ENCODE peak calls at places on chromosomes 11 and 22, in seven cellular contexts. Q, R, F, K, C, A and J are unnamed samples.

GRCh38 chr11:47295385-47295784 is 25.5 kb downstream of the MADD start:
- DNase-seq in Q (no peak), R (no peak), F (no peak), K (no peak), C (no peak), A (no peak), J (no peak)

GRCh38 chr11:116869610-116870009 is 32.2 kb upstream of the APOA1 start:
- DNase-seq in Q (no peak), R (no peak), F (no peak), K (no peak), C (no peak), A (no peak), J (no peak)

GRCh38 chr22:47165998-47166397 is 403.5 kb downstream of the TBC1D22A start:
- DNase-seq in Q (no peak), R (no peak), F (no peak), K (no peak), C (no peak), A (no peak), J (no peak)

GRCh38 chr11:57566035-57566504 is 1.4 kb downstream of the UBE2L6 start:
- DNase-seq in Q (peak), R (no peak), F (peak), K (peak), C (no peak), A (peak), J (peak)

GRCh38 chr22:25853902-25854301 is 111.9 kb downstream of the MYO18B start:
- DNase-seq in Q (peak), R (no peak), F (no peak), K (no peak), C (no peak), A (no peak), J (no peak)

GRCh38 chr11:16986434-16987204 is 27.6 kb downstream of the PLEKHA7 start:
- DNase-seq in Q (peak), R (no peak), F (no peak), K (peak), C (no peak), A (no peak), J (no peak)

GRCh38 chr22:46905415-46905814 is 143.0 kb downstream of the TBC1D22A start:
- DNase-seq in Q (no peak), R (no peak), F (no peak), K (no peak), C (no peak), A (no peak), J (no peak)

GRCh38 chr22:50676211-50676636 is 3.6 kb downstream of the SHANK3 start:
- DNase-seq in Q (no peak), R (no peak), F (no peak), K (no peak), C (no peak), A (no peak), J (no peak)

GRCh38 chr22:22818861-22819855 is 68.5 kb upstream of the IGLL5 start:
- DNase-seq in Q (peak), R (no peak), F (no peak), K (peak), C (no peak), A (no peak), J (no peak)

GRCh38 chr11:1743587-1744136 is 6.7 kb downstream of the IFITM10 start:
- DNase-seq in Q (no peak), R (no peak), F (no peak), K (no peak), C (no peak), A (no peak), J (no peak)

GRCh38 chr22:37501610-37502341 is 15.6 kb upstream of the MFNG start:
- DNase-seq in Q (no peak), R (peak), F (peak), K (peak), C (no peak), A (peak), J (peak)

GRCh38 chr11:18720811-18721575 is 5.0 kb downstream of the IGSF22 start:
- DNase-seq in Q (peak), R (no peak), F (peak), K (peak), C (peak), A (peak), J (peak)

GRCh38 chr22:38107692-38108515 is 2.6 kb downstream of the BAIAP2L2 start:
- DNase-seq in Q (no peak), R (no peak), F (peak), K (peak), C (no peak), A (no peak), J (no peak)

GRCh38 chr22:38347944-38348750 is 30.9 kb upstream of the CSNK1E start:
- DNase-seq in Q (peak), R (no peak), F (peak), K (peak), C (no peak), A (no peak), J (no peak)

GRCh38 chr11:132312616-132313210 is 942.3 kb downstream of the NTM start:
- DNase-seq in Q (peak), R (no peak), F (peak), K (no peak), C (no peak), A (no peak), J (peak)

GRCh38 chr11:75565221-75565814 is 3.3 kb downstream of the SERPINH1 start:
- DNase-seq in Q (no peak), R (no peak), F (peak), K (peak), C (no peak), A (peak), J (peak)

GRCh38 chr22:47686594-47687363 is 924.3 kb downstream of the TBC1D22A start:
- DNase-seq in Q (no peak), R (no peak), F (no peak), K (no peak), C (no peak), A (no peak), J (no peak)

GRCh38 chr11:20443596-20443995 is 56.1 kb downstream of the PRMT3 start:
- DNase-seq in Q (peak), R (no peak), F (peak), K (no peak), C (no peak), A (no peak), J (peak)

GRCh38 chr11:67372232-67372992 is 986 bp downstream of the CLCF1 start:
- DNase-seq in Q (no peak), R (no peak), F (no peak), K (no peak), C (no peak), A (no peak), J (no peak)

GRCh38 chr11:72078477-72078876 is 1.9 kb downstream of the NUMA1 start:
- DNase-seq in Q (no peak), R (no peak), F (peak), K (no peak), C (no peak), A (no peak), J (peak)

GRCh38 chr11:72070486-72070885 is 9.9 kb downstream of the NUMA1 start:
- DNase-seq in Q (no peak), R (no peak), F (no peak), K (no peak), C (no peak), A (no peak), J (no peak)

GRCh38 chr11:72072348-72072747 is 8.0 kb downstream of the NUMA1 start:
- DNase-seq in Q (no peak), R (no peak), F (peak), K (no peak), C (no peak), A (no peak), J (peak)

GRCh38 chr11:72075756-72076155 is 4.6 kb downstream of the NUMA1 start:
- DNase-seq in Q (no peak), R (no peak), F (no peak), K (no peak), C (no peak), A (no peak), J (no peak)

DNA sequence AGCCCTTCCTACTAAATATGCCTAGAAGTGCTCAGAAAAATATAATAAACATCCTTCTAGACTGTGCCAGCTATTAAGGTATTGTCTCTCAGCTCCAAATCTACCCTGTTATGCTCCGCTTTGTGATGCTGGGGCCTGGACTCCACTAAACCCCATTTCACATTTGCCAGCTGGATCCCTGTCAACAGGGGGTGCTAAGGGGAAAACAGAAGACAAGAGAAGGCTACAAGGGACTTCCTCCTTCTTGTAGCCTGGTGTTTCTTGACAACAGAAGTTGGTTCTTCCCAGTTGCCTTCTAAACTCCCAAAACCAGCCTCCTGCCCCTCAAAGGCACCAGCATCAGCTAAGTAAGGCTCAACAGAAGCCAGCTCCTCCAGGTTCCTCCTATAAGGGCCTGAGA is 5.2 kb downstream of the NUMA1 start:
- DNase-seq in Q (peak), R (no peak), F (no peak), K (no peak), C (no peak), A (no peak), J (no peak)
- TF ChIP-seq CTCF in Q (no peak), R (peak), F (peak), K (no peak), C (no peak), A (no peak), J (no peak)

GRCh38 chr11:76671236-76671590 is 666 bp upstream of the LRRC32 start:
- DNase-seq in Q (no peak), R (no peak), F (no peak), K (no peak), C (no peak), A (no peak), J (no peak)
- H3K4me3 ChIP-seq in Q (peak), R (no peak), F (peak), K (peak), C (peak), A (peak), J (no peak)

GRCh38 chr11:120627535-120628163 is 116.1 kb downstream of the GRIK4 start:
- DNase-seq in Q (no peak), R (no peak), F (no peak), K (no peak), C (no peak), A (no peak), J (no peak)

GRCh38 chr11:120626791-120627190 is 115.2 kb downstream of the GRIK4 start:
- DNase-seq in Q (no peak), R (no peak), F (no peak), K (no peak), C (no peak), A (no peak), J (no peak)

GRCh38 chr11:120625565-120625964 is 114.0 kb downstream of the GRIK4 start:
- DNase-seq in Q (no peak), R (no peak), F (no peak), K (no peak), C (no peak), A (no peak), J (no peak)

GRCh38 chr11:120618399-120618798 is 106.9 kb downstream of the GRIK4 start:
- DNase-seq in Q (no peak), R (no peak), F (no peak), K (no peak), C (no peak), A (no peak), J (no peak)

GRCh38 chr11:120622189-120622912 is 110.8 kb downstream of the GRIK4 start:
- DNase-seq in Q (peak), R (no peak), F (peak), K (no peak), C (no peak), A (no peak), J (no peak)
- TF ChIP-seq CTCF in Q (peak), R (no peak), F (peak), K (peak), C (peak), A (no peak), J (no peak)

GRCh38 chr11:125263268-125263790 is 98.8 kb downstream of the PKNOX2 start:
- DNase-seq in Q (peak), R (peak), F (peak), K (peak), C (peak), A (peak), J (peak)
- H3K4me3 ChIP-seq in Q (no peak), R (no peak), F (no peak), K (no peak), C (peak), A (peak), J (no peak)

GRCh38 chr11:130371004-130371590 is 56.4 kb upstream of the ZBTB44 start:
- DNase-seq in Q (no peak), R (no peak), F (no peak), K (no peak), C (no peak), A (no peak), J (no peak)
- TF ChIP-seq CTCF in Q (peak), R (no peak), F (no peak), K (no peak), C (peak), A (no peak), J (no peak)

GRCh38 chr11:86043765-86044534 is 24.9 kb downstream of the PICALM start:
- DNase-seq in Q (no peak), R (no peak), F (no peak), K (no peak), C (no peak), A (no peak), J (no peak)

GRCh38 chr11:86040919-86041318 is 28.0 kb downstream of the PICALM start:
- DNase-seq in Q (no peak), R (no peak), F (no peak), K (no peak), C (no peak), A (no peak), J (no peak)

GRCh38 chr11:86039094-86039493 is 29.8 kb downstream of the PICALM start:
- DNase-seq in Q (no peak), R (no peak), F (no peak), K (no peak), C (no peak), A (no peak), J (no peak)

GRCh38 chr11:86046111-86046510 is 22.8 kb downstream of the PICALM start:
- DNase-seq in Q (no peak), R (no peak), F (no peak), K (no peak), C (no peak), A (no peak), J (no peak)

DNA sequence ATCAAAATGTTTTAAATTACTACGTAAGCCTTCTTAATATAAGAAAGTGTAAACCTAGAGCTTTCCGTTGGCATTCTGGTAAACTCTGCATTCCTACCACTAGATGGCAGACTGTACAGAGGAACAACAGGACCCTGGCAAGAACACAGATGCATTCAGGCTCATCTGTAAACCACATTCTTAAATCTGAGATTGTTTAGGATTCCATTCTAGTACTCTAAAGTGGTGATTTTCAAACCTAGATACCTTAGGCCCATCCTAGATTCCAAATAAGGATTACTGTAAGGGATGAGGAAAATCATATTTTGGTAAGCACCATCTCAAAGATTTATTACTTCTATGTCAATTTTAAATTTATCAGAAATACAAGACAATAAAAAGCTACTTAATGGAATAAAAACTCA is 26.9 kb downstream of the PICALM start:
- DNase-seq in Q (peak), R (peak), F (peak), K (peak), C (peak), A (peak), J (peak)
- H3K4me3 ChIP-seq in Q (no peak), R (no peak), F (peak), K (no peak), C (peak), A (peak), J (no peak)

GRCh38 chr11:72703281-72704008 is 29.2 kb upstream of the PDE2A start:
- DNase-seq in Q (no peak), R (peak), F (peak), K (no peak), C (no peak), A (peak), J (peak)

GRCh38 chr11:72702842-72703241 is 28.6 kb upstream of the PDE2A start:
- DNase-seq in Q (no peak), R (no peak), F (no peak), K (no peak), C (no peak), A (no peak), J (no peak)

GRCh38 chr11:72705442-72706365 is 31.5 kb upstream of the PDE2A start:
- DNase-seq in Q (no peak), R (no peak), F (no peak), K (no peak), C (no peak), A (no peak), J (no peak)

GRCh38 chr11:72704783-72705287 is 30.6 kb upstream of the PDE2A start:
- DNase-seq in Q (peak), R (no peak), F (no peak), K (no peak), C (no peak), A (no peak), J (no peak)

GRCh38 chr11:72704028-72704782 is 30.0 kb upstream of the PDE2A start:
- DNase-seq in Q (no peak), R (no peak), F (no peak), K (no peak), C (no peak), A (no peak), J (peak)
- TF ChIP-seq CTCF in Q (no peak), R (peak), F (peak), K (no peak), C (no peak), A (no peak), J (peak)

DNA sequence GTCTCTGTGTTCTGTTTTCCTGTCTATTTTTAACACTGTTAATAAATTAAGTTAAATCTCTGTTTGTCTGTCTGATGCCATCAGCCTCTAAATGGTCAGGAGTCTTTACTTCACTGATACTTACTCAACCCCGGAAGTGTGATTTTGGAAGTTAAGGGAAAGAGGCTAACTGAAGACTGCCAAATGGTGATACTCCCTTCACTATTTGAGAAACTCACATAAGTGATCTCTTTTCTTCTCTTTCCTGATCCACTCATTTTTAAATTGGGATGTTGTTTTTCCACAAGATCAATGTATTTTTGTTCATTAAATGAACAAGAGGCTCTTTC is 389 bp upstream of the CASP12 start:
- DNase-seq in Q (no peak), R (no peak), F (no peak), K (no peak), C (no peak), A (no peak), J (peak)
- H3K4me3 ChIP-seq in Q (no peak), R (no peak), F (no peak), K (peak), C (no peak), A (peak), J (no peak)

GRCh38 chr11:40285520-40285919 is 1173.9 kb downstream of the LRRC4C start:
- DNase-seq in Q (no peak), R (no peak), F (no peak), K (no peak), C (no peak), A (no peak), J (no peak)
- TF ChIP-seq CTCF in Q (no peak), R (no peak), F (no peak), K (no peak), C (no peak), A (no peak), J (no peak)